ENCODE peak calls at places on chromosomes 16 and 17, in eight cellular contexts. I, F, Y, R, V, U, O and G are unnamed samples.

GRCh38 chr16:15650698-15651161 is 685 bp downstream of the NDE1 start:
- DNase-seq in I (peak; percentile 67), F (no peak), Y (peak; percentile 37), R (no peak), V (peak; percentile 29), U (peak; percentile 33), O (no peak), G (peak; percentile 26)

GRCh38 chr16:65214196-65214595 is 92.3 kb upstream of the CDH11 start:
- DNase-seq in I (no peak), F (no peak), Y (no peak), R (no peak), V (no peak), U (no peak), O (no peak), G (no peak)

GRCh38 chr17:73042809-73043685 is 49.4 kb downstream of the SLC39A11 start:
- DNase-seq in I (no peak), F (no peak), Y (no peak), R (no peak), V (no peak), U (peak; percentile 41), O (no peak), G (no peak)

GRCh38 chr17:35542990-35543389 is 5.5 kb upstream of the SLFN12L start:
- DNase-seq in I (no peak), F (no peak), Y (no peak), R (no peak), V (no peak), U (no peak), O (no peak), G (no peak)

GRCh38 chr17:43070872-43071271 is 45.8 kb downstream of the RND2 start:
- DNase-seq in I (no peak), F (no peak), Y (no peak), R (no peak), V (no peak), U (no peak), O (no peak), G (no peak)

GRCh38 chr16:31467151-31467550 is 4.8 kb upstream of the TGFB1I1 start:
- DNase-seq in I (no peak), F (peak; percentile 20), Y (no peak), R (no peak), V (no peak), U (no peak), O (no peak), G (no peak)

GRCh38 chr16:84643180-84643583 is 5.1 kb upstream of the KLHL36 start:
- DNase-seq in I (no peak), F (peak; percentile 58), Y (no peak), R (peak; percentile 68), V (no peak), U (no peak), O (no peak), G (no peak)

GRCh38 chr17:6789146-6789545 is 13.1 kb downstream of the FBXO39 start:
- DNase-seq in I (no peak), F (no peak), Y (no peak), R (no peak), V (no peak), U (no peak), O (no peak), G (no peak)

GRCh38 chr17:10987786-10988185 is 149.9 kb upstream of the PIRT start:
- DNase-seq in I (no peak), F (no peak), Y (no peak), R (no peak), V (no peak), U (no peak), O (no peak), G (no peak)

GRCh38 chr17:15039366-15039765 is 225.8 kb downstream of the PMP22 start:
- DNase-seq in I (no peak), F (no peak), Y (no peak), R (no peak), V (no peak), U (no peak), O (no peak), G (no peak)

GRCh38 chr17:68381076-68381900 is 76.0 kb downstream of the WIPI1 start:
- DNase-seq in I (no peak), F (peak; percentile 95), Y (no peak), R (no peak), V (no peak), U (no peak), O (no peak), G (no peak)

GRCh38 chr17:67546578-67547527 is 169.8 kb downstream of the PITPNC1 start:
- DNase-seq in I (no peak), F (peak; percentile 24), Y (no peak), R (peak; percentile 54), V (no peak), U (peak; percentile 43), O (no peak), G (no peak)

GRCh38 chr17:1471931-1472727 is 16.1 kb upstream of the CRK start:
- DNase-seq in I (no peak), F (no peak), Y (no peak), R (no peak), V (no peak), U (no peak), O (no peak), G (no peak)